ENCODE peak calls at places on chromosomes 3 and 15, in ten cellular contexts. L, V, O, C, A, D, Y, I, S and R are unnamed samples.

GRCh38 chr3:161348791-161349400 is 22.4 kb downstream of the SPTSSB start:
- DNase-seq in L (no peak), V (no peak), O (no peak), C (no peak), A (no peak), D (no peak), Y (no peak), I (no peak), S (no peak), R (no peak)

GRCh38 chr3:10768995-10769394 is 47.0 kb upstream of the SLC6A11 start:
- DNase-seq in L (no peak), V (no peak), O (no peak), C (no peak), A (no peak), D (no peak), Y (no peak), I (no peak), S (no peak), R (no peak)

GRCh38 chr3:138560501-138560900 is 33.6 kb downstream of the CEP70 start:
- DNase-seq in L (no peak), V (no peak), O (no peak), C (no peak), A (no peak), D (no peak), Y (no peak), I (no peak), S (no peak), R (no peak)

GRCh38 chr15:76206325-76206976 is 104.8 kb downstream of the ETFA start:
- DNase-seq in L (peak), V (peak), O (peak), C (peak), A (no peak), D (peak), Y (no peak), I (peak), S (no peak), R (peak)

GRCh38 chr3:70064194-70064787 is 64.8 kb downstream of the SAMMSON start:
- DNase-seq in L (peak), V (peak), O (no peak), C (peak), A (no peak), D (no peak), Y (peak), I (peak), S (no peak), R (no peak)

GRCh38 chr3:129058441-129059194 is 2.0 kb upstream of the GP9 start:
- DNase-seq in L (peak), V (no peak), O (no peak), C (peak), A (no peak), D (peak), Y (no peak), I (no peak), S (no peak), R (no peak)

GRCh38 chr3:67739851-67740250 is 85.4 kb upstream of the SUCLG2 start:
- DNase-seq in L (no peak), V (no peak), O (no peak), C (no peak), A (no peak), D (no peak), Y (no peak), I (no peak), S (no peak), R (no peak)

GRCh38 chr3:29757054-29757777 is 476.3 kb downstream of the RBMS3 start:
- DNase-seq in L (peak), V (peak), O (no peak), C (peak), A (no peak), D (no peak), Y (no peak), I (no peak), S (no peak), R (no peak)

GRCh38 chr3:8516047-8516671 is 14.5 kb downstream of the LMCD1 start:
- DNase-seq in L (no peak), V (no peak), O (no peak), C (no peak), A (no peak), D (no peak), Y (no peak), I (no peak), S (no peak), R (no peak)

GRCh38 chr3:128076783-128077624 is 24.8 kb downstream of the SEC61A1 start:
- DNase-seq in L (no peak), V (no peak), O (peak), C (no peak), A (peak), D (no peak), Y (no peak), I (peak), S (no peak), R (peak)

GRCh38 chr3:63841704-63842103 is 21.9 kb downstream of the THOC7 start:
- DNase-seq in L (no peak), V (no peak), O (no peak), C (no peak), A (no peak), D (no peak), Y (no peak), I (no peak), S (no peak), R (no peak)

GRCh38 chr3:13200951-13201350 is 127.7 kb upstream of the IQSEC1 start:
- DNase-seq in L (no peak), V (peak), O (no peak), C (no peak), A (no peak), D (no peak), Y (no peak), I (peak), S (no peak), R (no peak)

GRCh38 chr3:43766672-43767465 is 76.1 kb downstream of the ABHD5 start:
- DNase-seq in L (no peak), V (peak), O (no peak), C (no peak), A (no peak), D (no peak), Y (no peak), I (no peak), S (no peak), R (no peak)

GRCh38 chr3:98519351-98519750 is 3.4 kb downstream of the CLDND1 start:
- DNase-seq in L (no peak), V (no peak), O (no peak), C (no peak), A (no peak), D (no peak), Y (no peak), I (no peak), S (no peak), R (no peak)

GRCh38 chr3:152385761-152386160 is 117.0 kb downstream of the MBNL1 start:
- DNase-seq in L (no peak), V (peak), O (no peak), C (peak), A (no peak), D (no peak), Y (no peak), I (no peak), S (no peak), R (no peak)

GRCh38 chr3:71753716-71754609 is at the start of gene GPR27:
- DNase-seq in L (peak), V (peak), O (peak), C (no peak), A (peak), D (peak), Y (no peak), I (peak), S (no peak), R (peak)

GRCh38 chr3:12323237-12323636 is 34.4 kb downstream of the PPARG start:
- DNase-seq in L (no peak), V (no peak), O (no peak), C (no peak), A (no peak), D (no peak), Y (no peak), I (no peak), S (no peak), R (no peak)

GRCh38 chr15:74956648-74957300 is at the start of gene RPP25:
- DNase-seq in L (peak), V (peak), O (peak), C (peak), A (peak), D (peak), Y (peak), I (peak), S (peak), R (peak)

GRCh38 chr3:141797167-141797773 is 34.1 kb downstream of the GRK7 start:
- DNase-seq in L (no peak), V (peak), O (peak), C (peak), A (peak), D (peak), Y (peak), I (no peak), S (no peak), R (peak)

GRCh38 chr3:136250862-136251460 is 821 bp downstream of the PCCB start:
- DNase-seq in L (peak), V (peak), O (peak), C (peak), A (peak), D (peak), Y (no peak), I (peak), S (no peak), R (peak)

GRCh38 chr3:14286887-14287496 is 108.4 kb downstream of the LSM3 start:
- DNase-seq in L (no peak), V (no peak), O (no peak), C (no peak), A (no peak), D (peak), Y (no peak), I (no peak), S (no peak), R (no peak)

GRCh38 chr3:140276698-140277097 is 341.7 kb downstream of the CLSTN2 start:
- DNase-seq in L (peak), V (peak), O (no peak), C (no peak), A (no peak), D (no peak), Y (no peak), I (peak), S (no peak), R (peak)

GRCh38 chr3:8529738-8530525 is 28.3 kb downstream of the LMCD1 start:
- DNase-seq in L (peak), V (no peak), O (no peak), C (no peak), A (no peak), D (no peak), Y (no peak), I (peak), S (no peak), R (no peak)

GRCh38 chr3:176579741-176580185 is 617.5 kb downstream of the TBL1XR1 start:
- DNase-seq in L (no peak), V (no peak), O (no peak), C (no peak), A (no peak), D (no peak), Y (no peak), I (no peak), S (no peak), R (no peak)

GRCh38 chr3:70849911-70850699 is 537.7 kb upstream of the MDFIC2 start:
- DNase-seq in L (peak), V (peak), O (no peak), C (peak), A (no peak), D (no peak), Y (no peak), I (no peak), S (no peak), R (no peak)

GRCh38 chr3:185724761-185725160 is 100.1 kb downstream of the IGF2BP2 start:
- DNase-seq in L (no peak), V (peak), O (no peak), C (no peak), A (no peak), D (no peak), Y (no peak), I (no peak), S (no peak), R (no peak)

GRCh38 chr3:2898591-2899353 is 211.4 kb downstream of the IL5RA start:
- DNase-seq in L (no peak), V (no peak), O (no peak), C (no peak), A (no peak), D (no peak), Y (no peak), I (no peak), S (no peak), R (no peak)

GRCh38 chr3:127670761-127671522 is 1.8 kb upstream of the ABTB1 start:
- DNase-seq in L (no peak), V (no peak), O (no peak), C (no peak), A (no peak), D (no peak), Y (no peak), I (no peak), S (no peak), R (no peak)

GRCh38 chr3:194369522-194370279 is at the start of gene LRRC15:
- DNase-seq in L (peak), V (peak), O (no peak), C (no peak), A (no peak), D (no peak), Y (no peak), I (no peak), S (no peak), R (no peak)

GRCh38 chr15:31347067-31347975 is 20.7 kb downstream of the KLF13 start:
- DNase-seq in L (no peak), V (no peak), O (no peak), C (no peak), A (peak), D (no peak), Y (no peak), I (no peak), S (peak), R (peak)

GRCh38 chr3:45816544-45816943 is 20.2 kb upstream of the SLC6A20 start:
- DNase-seq in L (no peak), V (peak), O (peak), C (no peak), A (no peak), D (no peak), Y (no peak), I (no peak), S (no peak), R (no peak)